ENCODE peak calls at places on chromosomes 7 and 10, in four cellular contexts. Y is K562, V is HepG2, N is GM12878. G is an unnamed sample.

GRCh38 chr7:83162402-83163256 is at the start of gene PCLO:
- DNase-seq in Y (peak), V (peak), N (no peak), G (peak)

GRCh38 chr10:29736325-29737208 is 101.8 kb upstream of the SVIL start:
- DNase-seq in N (no peak), V (no peak), Y (no peak), G (peak)

GRCh38 chr7:75813781-75814236 is at the start of gene CCL24:
- DNase-seq in V (no peak), N (no peak), Y (peak), G (no peak)

GRCh38 chr10:119466655-119467054 is 75.9 kb downstream of the RGS10 start:
- DNase-seq in Y (no peak), N (no peak), V (no peak), G (no peak)

GRCh38 chr7:100099452-100099851 is 1.7 kb downstream of the MCM7 start:
- DNase-seq in V (no peak), N (no peak), Y (no peak), G (no peak)

GRCh38 chr10:75350791-75351190 is 50.8 kb downstream of the ZNF503 start:
- DNase-seq in N (no peak), Y (no peak), V (no peak), G (no peak)

GRCh38 chr7:7352845-7353244 is 170.5 kb downstream of the C1GALT1 start:
- DNase-seq in N (no peak), Y (peak), V (peak), G (peak)

GRCh38 chr7:111517441-111518037 is 44.8 kb downstream of the IMMP2L start:
- DNase-seq in N (no peak), V (no peak), Y (no peak), G (no peak)

GRCh38 chr7:47375590-47375989 is 206.3 kb downstream of the TNS3 start:
- DNase-seq in Y (no peak), N (no peak), V (no peak), G (no peak)

GRCh38 chr7:90726623-90727022 is 130.5 kb downstream of the CDK14 start:
- DNase-seq in N (no peak), Y (no peak), V (no peak), G (no peak)

GRCh38 chr10:121648078-121648477 is 49.8 kb upstream of the FGFR2 start:
- DNase-seq in V (no peak), Y (no peak), N (no peak), G (no peak)

GRCh38 chr7:131284702-131285419 is 42.8 kb upstream of the MKLN1 start:
- DNase-seq in V (no peak), Y (no peak), N (no peak), G (peak)

GRCh38 chr10:22615819-22616499 is 98.4 kb downstream of the PIP4K2A start:
- DNase-seq in V (peak), N (peak), Y (peak), G (no peak)

GRCh38 chr7:10790910-10791309 is 182.8 kb upstream of the PHF14 start:
- DNase-seq in N (no peak), Y (no peak), V (no peak), G (no peak)

GRCh38 chr10:62433181-62433692 is 59.1 kb downstream of the ZNF365 start:
- DNase-seq in Y (peak), V (no peak), N (no peak), G (no peak)

GRCh38 chr10:103983367-103983911 is 16.5 kb downstream of the SLK start:
- DNase-seq in Y (no peak), V (no peak), N (peak), G (no peak)

GRCh38 chr7:44617225-44617885 is 10.9 kb downstream of the OGDH start:
- DNase-seq in N (no peak), V (no peak), Y (peak), G (no peak)

GRCh38 chr7:132075573-132075972 is 500.7 kb downstream of the PLXNA4 start:
- DNase-seq in V (no peak), N (no peak), Y (no peak), G (no peak)

GRCh38 chr10:103660364-103661197 is 167.1 kb downstream of the NEURL1 start:
- DNase-seq in N (no peak), Y (no peak), V (peak), G (no peak)

GRCh38 chr7:118803-119376 is 73.5 kb upstream of the FAM20C start:
- DNase-seq in Y (no peak), V (no peak), N (no peak), G (no peak)

DNA sequence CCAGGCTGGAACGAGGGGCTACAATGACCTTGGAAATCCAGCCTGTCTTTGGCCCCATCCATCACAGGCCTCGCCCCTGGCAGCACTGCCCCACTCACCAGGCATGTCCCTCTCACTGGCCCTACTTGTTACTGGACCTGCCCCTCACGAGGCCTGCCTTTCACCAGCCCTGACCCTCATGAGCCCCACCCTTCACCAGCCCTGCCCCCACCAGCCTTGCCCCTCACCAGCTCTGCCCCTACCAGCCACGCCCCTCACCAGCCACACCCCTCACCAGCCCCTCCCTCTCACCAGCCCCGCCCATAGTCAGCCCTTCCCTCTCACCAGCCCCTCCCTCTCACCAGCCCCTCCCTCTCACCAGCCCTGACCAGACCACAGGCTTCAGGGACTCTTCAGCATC is 57.8 kb downstream of the COL26A1 start:
- DNase-seq in V (no peak), Y (peak), N (no peak), G (peak)
- TF ChIP-seq USF2 in V (no peak), Y (no peak), N (no peak), G (no peak)

DNA sequence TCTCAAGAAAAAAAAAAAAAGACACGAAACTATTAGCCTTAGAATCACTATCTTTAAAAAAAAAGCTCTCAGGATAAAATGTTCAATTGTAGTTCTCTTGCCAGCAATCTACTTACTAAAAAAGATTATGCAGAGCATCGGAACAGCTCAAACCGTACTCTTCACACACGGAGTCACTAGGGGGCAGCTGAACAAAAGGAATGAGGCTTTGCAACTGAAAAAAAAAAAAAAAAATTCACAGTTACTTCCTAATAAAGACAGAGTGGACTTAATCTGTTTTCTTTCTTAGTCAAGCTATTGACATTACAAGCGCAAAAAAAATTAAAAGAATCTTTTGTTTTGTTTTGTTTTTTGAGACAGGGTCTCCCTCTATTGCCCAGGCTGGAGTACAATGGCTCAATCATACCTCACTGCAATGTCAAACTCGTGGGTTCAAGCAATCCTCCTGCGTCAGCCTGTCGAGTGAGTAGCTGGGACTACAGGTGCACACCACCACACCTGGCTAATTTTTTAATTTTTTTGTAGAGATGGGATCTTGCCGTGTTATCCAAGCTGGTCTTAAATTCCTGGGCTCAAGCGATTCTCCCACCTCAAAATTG is 11.5 kb downstream of the PMS2 start:
- DNase-seq in Y (peak), N (no peak), V (peak), G (peak)
- TF ChIP-seq TCF7 in Y (no peak), N (no peak), V (no peak), G (no peak)

GRCh38 chr10:110225756-110226554 is 18.6 kb downstream of the MXI1 start:
- DNase-seq in V (peak), Y (peak), N (no peak), G (peak)
- TF ChIP-seq USF2 in V (no peak), Y (no peak), N (no peak), G (no peak)

GRCh38 chr7:151438864-151439601 is 908 bp downstream of the CRYGN start:
- DNase-seq in Y (no peak), N (no peak), V (no peak), G (no peak)
- TF ChIP-seq TCF7 in Y (no peak), N (no peak), V (no peak), G (no peak)

DNA sequence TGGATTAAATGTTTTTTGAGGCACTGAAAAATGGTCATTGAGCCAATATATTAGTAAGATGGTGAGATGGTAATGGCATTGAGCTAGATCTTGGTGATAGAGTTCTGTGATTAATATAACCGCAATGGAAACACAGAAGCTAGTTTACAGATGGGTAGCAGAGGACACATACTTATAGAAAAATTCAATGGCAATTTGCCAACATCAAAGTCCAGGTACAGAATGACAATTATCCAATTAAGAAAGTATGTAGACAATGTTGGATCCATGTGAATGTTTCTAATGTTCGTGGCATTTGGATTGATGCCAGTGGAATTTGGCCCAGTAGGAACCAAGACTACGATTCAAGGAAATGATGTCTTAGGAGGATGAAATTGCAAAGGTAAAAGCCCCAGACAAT is 187.8 kb downstream of the GNAT3 start:
- DNase-seq in V (no peak), Y (no peak), N (no peak), G (no peak)
- TF ChIP-seq USF2 in V (no peak), Y (no peak), N (no peak), G (no peak)